ENCODE peak calls at places on chromosomes 6 and 20, in six cellular contexts. Z, A, S, G, M and W are unnamed samples.

GRCh38 chr6:167699141-167700036 is 127.3 kb upstream of the AFDN start:
- DNase-seq in Z (no peak), A (no peak), S (no peak), G (peak; percentile 48), M (peak; percentile 76), W (peak; percentile 41)

GRCh38 chr20:37726321-37726720 is 32.5 kb downstream of the CTNNBL1 start:
- DNase-seq in Z (no peak), A (no peak), S (no peak), G (no peak), M (no peak), W (no peak)

GRCh38 chr6:154247119-154247814 is 109.3 kb downstream of the IPCEF1 start:
- DNase-seq in Z (no peak), A (no peak), S (no peak), G (no peak), M (no peak), W (no peak)

GRCh38 chr6:837380-837779 is 144.4 kb upstream of the EXOC2 start:
- DNase-seq in Z (peak; percentile 16), A (no peak), S (no peak), G (no peak), M (no peak), W (no peak)

GRCh38 chr6:45494734-45495133 is 117.0 kb upstream of the SUPT3H start:
- DNase-seq in Z (no peak), A (no peak), S (peak; percentile 33), G (no peak), M (no peak), W (no peak)

GRCh38 chr6:79605968-79606764 is 25.0 kb upstream of the SH3BGRL2 start:
- DNase-seq in Z (peak; percentile 3), A (no peak), S (no peak), G (no peak), M (no peak), W (no peak)

GRCh38 chr20:18190466-18191233 is 53.0 kb downstream of the KAT14 start:
- DNase-seq in Z (no peak), A (no peak), S (no peak), G (no peak), M (no peak), W (no peak)

GRCh38 chr6:85136310-85136709 is 313.6 kb upstream of the NT5E start:
- DNase-seq in Z (no peak), A (no peak), S (no peak), G (no peak), M (no peak), W (no peak)

GRCh38 chr6:34462561-34462971 is 3.3 kb upstream of the PACSIN1 start:
- DNase-seq in Z (peak; percentile 55), A (peak; percentile 43), S (peak; percentile 85), G (no peak), M (no peak), W (peak; percentile 80)

GRCh38 chr6:16727996-16728395 is 33.3 kb downstream of the ATXN1 start:
- DNase-seq in Z (no peak), A (no peak), S (no peak), G (no peak), M (peak; percentile 68), W (no peak)

GRCh38 chr6:40845588-40845987 is 193.4 kb downstream of the UNC5CL start:
- DNase-seq in Z (peak; percentile 15), A (peak; percentile 30), S (peak; percentile 28), G (no peak), M (no peak), W (peak; percentile 59)

GRCh38 chr6:13814176-13814937 is at the start of gene MCUR1:
- DNase-seq in Z (peak; percentile 60), A (peak; percentile 80), S (peak; percentile 93), G (peak; percentile 75), M (peak; percentile 91), W (peak; percentile 78)

GRCh38 chr6:158056355-158056754 is 74.7 kb downstream of the SYNJ2 start:
- DNase-seq in Z (no peak), A (no peak), S (no peak), G (no peak), M (no peak), W (no peak)

GRCh38 chr6:50820590-50821234 is 2.0 kb downstream of the TFAP2B start:
- DNase-seq in Z (no peak), A (no peak), S (no peak), G (no peak), M (no peak), W (peak; percentile 38)

GRCh38 chr6:101286146-101286545 is 107.4 kb upstream of the GRIK2 start:
- DNase-seq in Z (no peak), A (no peak), S (no peak), G (no peak), M (no peak), W (no peak)

GRCh38 chr6:159203304-159204005 is 34.3 kb downstream of the FNDC1 start:
- DNase-seq in Z (no peak), A (no peak), S (no peak), G (no peak), M (no peak), W (no peak)

GRCh38 chr6:33116881-33117711 is 41.3 kb downstream of the HLA-DPB1 start:
- DNase-seq in Z (no peak), A (no peak), S (no peak), G (no peak), M (no peak), W (peak; percentile 13)

GRCh38 chr6:103797738-103798137 is 1062.0 kb downstream of the HACE1 start:
- DNase-seq in Z (no peak), A (no peak), S (no peak), G (no peak), M (no peak), W (no peak)
- TF ChIP-seq CTCF in Z (peak; percentile 39), A (no peak), S (no peak), G (no peak), M (no peak), W (peak; percentile 32)

GRCh38 chr20:34824861-34825529 is 456 bp downstream of the NCOA6 start:
- DNase-seq in Z (peak; percentile 40), A (peak; percentile 39), S (no peak), G (peak; percentile 33), M (peak; percentile 61), W (peak; percentile 81)
- TF ChIP-seq CTCF in Z (no peak), A (no peak), S (no peak), G (no peak), M (no peak), W (no peak)

GRCh38 chr6:152391179-152391880 is 245.8 kb downstream of the SYNE1 start:
- DNase-seq in Z (no peak), A (no peak), S (no peak), G (no peak), M (no peak), W (no peak)

GRCh38 chr6:152398316-152398715 is 238.8 kb downstream of the SYNE1 start:
- DNase-seq in Z (no peak), A (no peak), S (no peak), G (no peak), M (no peak), W (no peak)

GRCh38 chr6:152399409-152399808 is 237.8 kb downstream of the SYNE1 start:
- DNase-seq in Z (no peak), A (no peak), S (no peak), G (no peak), M (peak; percentile 80), W (no peak)

GRCh38 chr6:152398993-152399392 is 238.2 kb downstream of the SYNE1 start:
- DNase-seq in Z (no peak), A (no peak), S (no peak), G (no peak), M (no peak), W (no peak)

GRCh38 chr6:152394303-152394702 is 242.9 kb downstream of the SYNE1 start:
- DNase-seq in Z (no peak), A (no peak), S (no peak), G (no peak), M (no peak), W (no peak)
- TF ChIP-seq CTCF in Z (no peak), A (no peak), S (no peak), G (no peak), M (no peak), W (no peak)

GRCh38 chr20:59412896-59413295 is 112.5 kb downstream of the EDN3 start:
- DNase-seq in Z (no peak), A (no peak), S (no peak), G (no peak), M (no peak), W (no peak)
- TF ChIP-seq CTCF in Z (peak; percentile 45), A (no peak), S (no peak), G (no peak), M (no peak), W (no peak)